ENCODE peak calls at places on chromosome 14, in six cellular contexts. O is left lung; U is WTC11; Y is OCI-LY7; Q is IMR-90; R is CD8-positive, alpha-beta T cell. K is an unnamed sample.

GRCh38 chr14:99752486-99753121 is 40.6 kb upstream of the EML1 start:
- DNase-seq in Y (no peak), Q (peak), O (no peak), U (no peak), R (no peak), K (peak)

GRCh38 chr14:85958069-85958468 is 428.1 kb downstream of the FLRT2 start:
- DNase-seq in O (no peak), Y (no peak), R (no peak), Q (no peak), U (no peak), K (no peak)

GRCh38 chr14:75301666-75302325 is 23.2 kb downstream of the FOS start:
- DNase-seq in Y (no peak), R (no peak), Q (no peak), O (no peak), U (no peak), K (peak)

GRCh38 chr14:99038401-99038800 is 233.6 kb downstream of the BCL11B start:
- DNase-seq in U (no peak), O (peak), Q (no peak), R (no peak), Y (no peak), K (no peak)

GRCh38 chr14:61564623-61565091 is 130.7 kb upstream of the HIF1A start:
- DNase-seq in Q (peak), R (no peak), U (no peak), O (no peak), Y (no peak), K (peak)

GRCh38 chr14:101007765-101008164 is 104.2 kb upstream of the RTL1 start:
- DNase-seq in Y (no peak), U (no peak), Q (no peak), O (no peak), R (no peak), K (no peak)

GRCh38 chr14:97280526-97280925 is 483.3 kb downstream of the VRK1 start:
- DNase-seq in U (no peak), R (no peak), Y (no peak), O (no peak), Q (no peak), K (no peak)

GRCh38 chr14:29814153-29815057 is 113.2 kb downstream of the PRKD1 start:
- DNase-seq in O (no peak), Y (no peak), R (no peak), U (no peak), Q (peak), K (no peak)

GRCh38 chr14:98974113-98974512 is 297.9 kb downstream of the BCL11B start:
- DNase-seq in Y (no peak), R (no peak), O (no peak), Q (no peak), U (no peak), K (peak)

GRCh38 chr14:59707778-59708635 is 131.4 kb upstream of the CCDC175 start:
- DNase-seq in Q (no peak), O (no peak), R (no peak), U (no peak), Y (no peak), K (no peak)

GRCh38 chr14:79044894-79045624 is 874.9 kb downstream of the NRXN3 start:
- DNase-seq in O (no peak), U (no peak), R (no peak), Q (peak), Y (no peak), K (no peak)

DNA sequence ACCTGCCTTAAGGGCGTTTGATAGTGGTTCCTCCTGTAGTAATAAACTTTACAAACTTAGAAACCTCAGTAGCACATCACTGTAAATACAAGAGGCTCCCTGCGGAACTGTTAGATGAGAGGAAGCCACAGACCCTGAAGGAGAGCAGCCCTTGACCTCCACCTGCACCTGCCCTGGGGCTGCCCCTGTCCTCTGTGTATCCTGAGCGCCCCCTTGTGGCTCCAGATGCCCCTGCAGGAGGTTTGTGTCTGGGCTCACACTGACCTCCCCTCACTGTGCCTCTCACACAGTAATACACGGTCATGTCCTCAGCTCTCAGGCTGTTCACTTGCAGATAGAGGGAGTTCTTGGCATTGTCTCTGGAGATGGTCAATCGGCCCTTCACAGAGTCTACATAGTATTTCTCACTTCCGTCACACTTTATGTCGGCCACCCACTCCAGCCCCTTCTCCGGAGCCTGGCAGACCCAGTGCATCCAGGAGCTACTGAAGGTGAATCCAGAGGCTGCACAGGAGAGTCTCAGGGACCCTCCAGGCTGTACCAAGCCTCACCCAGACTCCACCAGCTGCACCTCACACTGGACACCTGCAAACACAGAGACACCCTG is 1059.8 kb downstream of the TMEM121 start:
- DNase-seq in Q (no peak), R (peak), U (no peak), O (no peak), Y (peak), K (peak)
- TF ChIP-seq CTCF in Q (no peak), R (peak), U (no peak), O (peak), Y (peak), K (no peak)

DNA sequence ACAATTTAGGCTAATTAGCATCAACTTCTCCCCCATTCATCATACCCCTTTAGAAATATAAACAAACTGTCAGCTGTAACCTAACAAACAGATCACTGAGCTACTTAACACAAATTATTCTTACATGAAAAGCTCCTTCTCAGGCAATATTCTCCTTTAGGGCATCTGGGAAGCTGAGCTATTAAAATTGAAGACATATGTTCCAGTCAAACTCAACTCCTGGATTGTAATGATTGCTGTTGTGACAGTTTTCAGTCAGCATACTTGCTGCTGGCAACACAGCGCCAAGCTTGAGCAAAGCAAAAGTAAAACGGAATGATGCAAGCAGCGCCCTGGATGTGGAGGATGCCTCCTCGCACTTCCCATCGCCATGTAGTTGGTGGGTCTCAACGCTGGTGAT is 82.4 kb downstream of the SLC25A21 start:
- DNase-seq in U (no peak), Y (no peak), Q (no peak), O (peak), R (no peak), K (no peak)
- TF ChIP-seq CTCF in U (no peak), Y (no peak), Q (no peak), O (no peak), R (no peak), K (no peak)

GRCh38 chr14:67938046-67938445 is 118.5 kb downstream of the RAD51B start:
- DNase-seq in U (no peak), R (no peak), O (no peak), Q (no peak), Y (no peak), K (no peak)
- TF ChIP-seq CTCF in U (no peak), R (no peak), O (no peak), Q (no peak), Y (no peak), K (no peak)

GRCh38 chr14:45716506-45716905 is 463.5 kb upstream of the MIS18BP1 start:
- DNase-seq in O (no peak), Y (peak), R (no peak), Q (no peak), U (no peak), K (no peak)
- TF ChIP-seq CTCF in O (no peak), Y (peak), R (no peak), Q (no peak), U (no peak), K (no peak)

DNA sequence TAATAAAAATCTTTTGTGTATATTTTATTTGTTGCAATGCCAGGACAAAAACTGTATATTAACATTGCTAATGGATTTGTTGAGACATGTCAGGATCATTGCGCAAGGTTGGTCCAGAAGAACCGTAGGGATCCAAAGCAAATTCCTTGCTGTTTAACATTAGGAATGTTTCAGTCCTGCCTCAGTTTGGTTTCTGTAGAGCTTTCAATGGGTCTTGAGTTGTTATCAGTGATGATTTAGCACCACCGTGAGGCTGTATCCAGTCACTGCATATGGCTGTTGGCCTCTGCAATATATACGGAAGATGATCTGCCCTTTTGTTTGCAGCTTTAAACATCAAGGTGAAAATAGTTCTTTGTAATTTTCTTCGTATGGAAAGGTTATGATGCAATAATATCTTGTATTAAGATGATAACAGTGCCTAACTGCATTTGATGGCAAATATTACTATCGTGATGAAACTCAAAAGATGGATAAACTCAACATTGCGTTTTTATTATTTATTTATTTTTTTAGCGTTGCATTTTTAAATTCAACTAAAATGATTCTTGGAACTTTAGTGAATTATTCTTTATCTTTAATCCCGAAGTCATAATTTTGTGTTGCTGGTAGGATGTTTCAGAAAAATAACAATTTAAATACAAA is 231.2 kb downstream of the AKAP6 start:
- DNase-seq in Q (peak), Y (peak), O (no peak), R (peak), U (peak), K (peak)
- TF ChIP-seq CTCF in Q (peak), Y (peak), O (peak), R (peak), U (peak), K (peak)

DNA sequence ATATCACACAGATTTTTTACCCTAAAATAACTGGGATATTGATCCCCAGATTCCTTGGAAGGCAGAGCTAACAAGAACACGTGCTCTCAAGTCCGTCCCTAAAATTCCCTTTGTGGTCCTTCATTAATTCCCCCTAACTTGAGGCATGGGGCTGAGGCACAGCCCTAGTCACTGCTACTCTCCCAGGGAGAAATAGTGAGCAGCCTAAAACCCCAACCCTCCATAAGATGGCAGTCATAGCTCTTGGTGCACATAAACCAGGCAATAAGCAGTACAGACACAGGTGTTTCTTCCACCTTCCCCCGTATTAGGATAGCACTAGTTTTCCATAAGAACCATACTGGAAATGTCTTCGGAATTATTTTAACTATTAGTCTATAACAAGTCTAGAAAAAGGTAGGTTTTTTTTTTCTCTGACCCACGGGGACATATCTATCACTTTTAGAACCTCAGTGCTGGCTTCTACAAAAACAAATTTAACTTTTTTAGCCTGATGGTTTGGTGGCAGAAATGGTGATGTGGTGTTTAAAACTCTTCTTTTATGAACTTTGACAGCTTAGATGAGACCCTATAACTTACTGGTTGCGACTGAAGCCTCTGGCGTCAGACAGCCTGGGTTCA is 3.1 kb upstream of the ARHGEF40 start:
- DNase-seq in U (no peak), Y (peak), O (no peak), R (no peak), Q (no peak), K (no peak)
- TF ChIP-seq CTCF in U (no peak), Y (peak), O (no peak), R (no peak), Q (peak), K (no peak)

DNA sequence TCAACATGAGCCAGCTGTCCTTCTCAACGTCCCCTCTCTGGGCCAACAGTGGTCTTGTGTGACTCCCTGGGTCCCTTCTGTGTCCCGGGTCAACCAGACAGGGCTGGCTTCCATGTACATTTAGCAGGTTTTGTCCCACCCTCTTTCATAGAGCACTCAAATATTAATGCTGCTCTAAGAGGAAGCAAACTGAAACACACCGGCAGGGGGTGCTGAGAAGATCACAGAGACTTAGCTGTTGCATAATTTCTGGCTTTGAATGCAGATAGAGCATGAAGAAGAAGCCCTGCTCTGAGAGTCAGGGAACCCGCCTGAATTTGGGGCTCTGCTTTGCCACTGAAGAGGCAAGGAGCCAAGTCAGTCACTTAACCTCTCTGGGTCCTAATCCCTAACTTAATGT is 138.7 kb downstream of the ESRRB start:
- DNase-seq in Q (peak), U (no peak), O (no peak), Y (peak), R (no peak), K (peak)
- TF ChIP-seq CTCF in Q (peak), U (no peak), O (no peak), Y (peak), R (no peak), K (no peak)

DNA sequence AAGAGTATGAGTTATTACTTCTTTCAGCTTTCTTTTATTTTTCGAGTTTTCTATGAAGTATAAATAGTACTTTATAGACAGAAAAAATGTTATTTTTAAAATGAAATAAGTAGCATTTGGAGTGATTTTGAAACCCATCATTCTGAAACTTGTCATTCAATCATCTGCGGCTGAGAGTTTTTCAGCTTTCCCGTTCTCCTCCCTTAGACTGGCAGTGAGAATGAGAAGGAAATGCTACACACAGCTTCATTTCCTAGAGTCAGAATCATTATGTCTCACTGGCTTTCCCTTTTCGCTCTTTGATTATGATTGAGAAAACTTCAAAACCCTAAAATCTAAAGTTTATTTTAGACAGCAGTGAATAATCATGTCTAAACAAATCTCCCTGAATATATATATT is 33.7 kb upstream of the GNPNAT1 start:
- DNase-seq in O (no peak), Y (no peak), Q (no peak), U (no peak), R (no peak), K (no peak)
- TF ChIP-seq CTCF in O (no peak), Y (no peak), Q (no peak), U (no peak), R (no peak), K (no peak)

GRCh38 chr14:73935666-73936065 is 14.2 kb downstream of the FAM161B start:
- DNase-seq in U (no peak), O (no peak), Y (peak), R (no peak), Q (no peak), K (no peak)
- TF ChIP-seq CTCF in U (no peak), O (no peak), Y (peak), R (peak), Q (peak), K (peak)

DNA sequence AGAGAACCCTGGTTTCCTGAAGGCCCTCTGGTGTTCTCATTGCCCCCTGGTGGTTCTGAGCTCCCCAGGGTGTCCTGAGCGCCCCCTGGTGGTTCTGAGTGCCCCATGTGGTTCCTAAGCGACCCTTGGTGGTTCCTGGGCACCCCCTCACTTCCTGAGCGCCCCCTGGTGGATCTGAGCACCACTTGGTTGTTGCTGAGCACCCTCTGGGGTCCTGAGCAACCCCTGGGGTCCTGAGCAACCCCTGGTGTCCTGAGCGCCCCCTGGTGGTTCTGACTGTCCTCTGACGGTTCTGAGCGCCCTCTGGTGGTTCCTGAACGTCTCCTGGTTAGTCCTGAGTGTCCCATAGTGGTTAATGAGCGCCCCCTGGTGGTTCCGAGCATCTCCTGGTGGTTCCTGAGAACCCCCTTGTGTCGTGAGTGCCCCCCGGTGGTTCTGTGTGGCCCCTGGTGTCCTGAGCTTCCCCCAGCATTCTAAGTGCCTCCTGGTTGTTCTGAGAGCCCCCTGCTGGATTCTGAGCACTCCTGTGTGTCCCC is 568.3 kb downstream of the TMEM121 start:
- DNase-seq in Q (no peak), O (no peak), R (no peak), U (no peak), Y (no peak), K (peak)
- TF ChIP-seq CTCF in Q (peak), O (no peak), R (no peak), U (no peak), Y (no peak), K (no peak)